ENCODE peak calls at places on chromosomes 3 and 15, in six cellular contexts. One of them, this sample, is unnamed.

GRCh38 chr3:85977615-85978338 is 1013.2 kb downstream of the VGLL3 start:
- DNase-seq in keratinocyte: no peak
- DNase-seq in A549: no peak
- DNase-seq in choroid plexus epithelial cell: no peak
- DNase-seq in IMR-90: no peak
- DNase-seq in psoas muscle: no peak
- DNase-seq in this sample: no peak

GRCh38 chr3:172522871-172523818 is at the start of gene TNFSF10:
- DNase-seq in psoas muscle: peak
- DNase-seq in choroid plexus epithelial cell: no peak
- DNase-seq in A549: no peak
- DNase-seq in IMR-90: peak
- DNase-seq in keratinocyte: no peak
- DNase-seq in this sample: peak

GRCh38 chr15:92882697-92883642 is 17.2 kb upstream of the CHD2 start:
- DNase-seq in choroid plexus epithelial cell: no peak
- DNase-seq in psoas muscle: peak
- DNase-seq in A549: no peak
- DNase-seq in keratinocyte: no peak
- DNase-seq in IMR-90: no peak
- DNase-seq in this sample: no peak

GRCh38 chr15:84892786-84893307 is 8.4 kb downstream of the SLC28A1 start:
- DNase-seq in IMR-90: no peak
- DNase-seq in choroid plexus epithelial cell: no peak
- DNase-seq in keratinocyte: no peak
- DNase-seq in psoas muscle: no peak
- DNase-seq in A549: no peak
- DNase-seq in this sample: no peak

GRCh38 chr3:60578936-60579335 is 672.3 kb downstream of the FHIT start:
- DNase-seq in choroid plexus epithelial cell: no peak
- DNase-seq in psoas muscle: no peak
- DNase-seq in A549: no peak
- DNase-seq in IMR-90: no peak
- DNase-seq in keratinocyte: peak
- DNase-seq in this sample: peak

GRCh38 chr3:134430174-134430573 is 55.6 kb downstream of the ANAPC13 start:
- DNase-seq in psoas muscle: no peak
- DNase-seq in A549: no peak
- DNase-seq in choroid plexus epithelial cell: no peak
- DNase-seq in keratinocyte: no peak
- DNase-seq in IMR-90: no peak
- DNase-seq in this sample: no peak

GRCh38 chr15:71153823-71154524 is 38.7 kb downstream of the THSD4 start:
- DNase-seq in keratinocyte: no peak
- DNase-seq in IMR-90: no peak
- DNase-seq in psoas muscle: no peak
- DNase-seq in A549: no peak
- DNase-seq in choroid plexus epithelial cell: peak
- DNase-seq in this sample: peak

GRCh38 chr15:90059208-90059985 is 42.9 kb downstream of the IDH2 start:
- DNase-seq in A549: no peak
- DNase-seq in keratinocyte: no peak
- DNase-seq in IMR-90: no peak
- DNase-seq in choroid plexus epithelial cell: peak
- DNase-seq in psoas muscle: peak
- DNase-seq in this sample: peak

GRCh38 chr3:173399001-173399400 is 1.5 kb downstream of the NLGN1 start:
- DNase-seq in IMR-90: no peak
- DNase-seq in A549: no peak
- DNase-seq in psoas muscle: no peak
- DNase-seq in choroid plexus epithelial cell: no peak
- DNase-seq in keratinocyte: no peak
- DNase-seq in this sample: no peak

GRCh38 chr15:62087671-62088360 is 21.0 kb downstream of the C2CD4A start:
- DNase-seq in choroid plexus epithelial cell: peak
- DNase-seq in IMR-90: no peak
- DNase-seq in A549: peak
- DNase-seq in psoas muscle: no peak
- DNase-seq in keratinocyte: no peak
- DNase-seq in this sample: peak

GRCh38 chr15:55959744-55960143 is 33.7 kb downstream of the NEDD4 start:
- DNase-seq in IMR-90: peak
- DNase-seq in A549: no peak
- DNase-seq in choroid plexus epithelial cell: peak
- DNase-seq in psoas muscle: no peak
- DNase-seq in keratinocyte: no peak
- DNase-seq in this sample: no peak

GRCh38 chr3:100709840-100710235 is 544 bp downstream of the TFG start:
- DNase-seq in choroid plexus epithelial cell: peak
- DNase-seq in IMR-90: peak
- DNase-seq in keratinocyte: no peak
- DNase-seq in A549: peak
- DNase-seq in psoas muscle: peak
- DNase-seq in this sample: peak

GRCh38 chr3:183253364-183253960 is 409 bp downstream of the B3GNT5 start:
- DNase-seq in IMR-90: peak
- DNase-seq in choroid plexus epithelial cell: peak
- DNase-seq in psoas muscle: peak
- DNase-seq in keratinocyte: no peak
- DNase-seq in A549: peak
- DNase-seq in this sample: no peak

GRCh38 chr3:27575509-27575908 is 91.3 kb upstream of the SLC4A7 start:
- DNase-seq in choroid plexus epithelial cell: no peak
- DNase-seq in A549: no peak
- DNase-seq in IMR-90: no peak
- DNase-seq in keratinocyte: no peak
- DNase-seq in psoas muscle: no peak
- DNase-seq in this sample: no peak

GRCh38 chr15:74214324-74215021 is 11.9 kb upstream of the STRA6 start:
- DNase-seq in choroid plexus epithelial cell: no peak
- DNase-seq in psoas muscle: no peak
- DNase-seq in A549: no peak
- DNase-seq in keratinocyte: no peak
- DNase-seq in IMR-90: no peak
- DNase-seq in this sample: no peak

GRCh38 chr15:98523912-98524255 is 124.5 kb upstream of the IGF1R start:
- DNase-seq in keratinocyte: no peak
- DNase-seq in IMR-90: no peak
- DNase-seq in choroid plexus epithelial cell: no peak
- DNase-seq in A549: no peak
- DNase-seq in psoas muscle: no peak
- DNase-seq in this sample: no peak

GRCh38 chr3:44277925-44278324 is 36.2 kb downstream of the TOPAZ1 start:
- DNase-seq in IMR-90: no peak
- DNase-seq in A549: no peak
- DNase-seq in psoas muscle: no peak
- DNase-seq in keratinocyte: no peak
- DNase-seq in choroid plexus epithelial cell: no peak
- DNase-seq in this sample: no peak

GRCh38 chr3:10443272-10443671 is 62.1 kb downstream of the ATP2B2 start:
- DNase-seq in keratinocyte: no peak
- DNase-seq in IMR-90: no peak
- DNase-seq in choroid plexus epithelial cell: no peak
- DNase-seq in A549: no peak
- DNase-seq in psoas muscle: no peak
- DNase-seq in this sample: no peak

GRCh38 chr3:71152892-71153265 is 430.6 kb downstream of the FOXP1 start:
- DNase-seq in choroid plexus epithelial cell: no peak
- DNase-seq in IMR-90: no peak
- DNase-seq in psoas muscle: no peak
- DNase-seq in A549: no peak
- DNase-seq in keratinocyte: no peak
- DNase-seq in this sample: no peak

GRCh38 chr3:136353461-136353860 is 103.3 kb downstream of the PCCB start:
- DNase-seq in choroid plexus epithelial cell: no peak
- DNase-seq in keratinocyte: no peak
- DNase-seq in psoas muscle: no peak
- DNase-seq in IMR-90: no peak
- DNase-seq in A549: no peak
- DNase-seq in this sample: no peak

GRCh38 chr3:110811050-110811449 is 260.6 kb upstream of the NECTIN3 start:
- DNase-seq in A549: no peak
- DNase-seq in keratinocyte: no peak
- DNase-seq in psoas muscle: no peak
- DNase-seq in IMR-90: peak
- DNase-seq in choroid plexus epithelial cell: no peak
- DNase-seq in this sample: peak

GRCh38 chr3:185862920-185863319 is 38.1 kb upstream of the IGF2BP2 start:
- DNase-seq in keratinocyte: no peak
- DNase-seq in IMR-90: no peak
- DNase-seq in choroid plexus epithelial cell: no peak
- DNase-seq in A549: no peak
- DNase-seq in psoas muscle: no peak
- DNase-seq in this sample: no peak

GRCh38 chr15:70159397-70160009 is 61.8 kb upstream of the TLE3 start:
- DNase-seq in psoas muscle: no peak
- DNase-seq in IMR-90: no peak
- DNase-seq in choroid plexus epithelial cell: no peak
- DNase-seq in A549: no peak
- DNase-seq in keratinocyte: no peak
- DNase-seq in this sample: no peak

GRCh38 chr15:38398134-38398533 is 55.8 kb upstream of the FAM98B start:
- DNase-seq in IMR-90: peak
- DNase-seq in choroid plexus epithelial cell: peak
- DNase-seq in psoas muscle: peak
- DNase-seq in A549: peak
- DNase-seq in keratinocyte: peak
- DNase-seq in this sample: peak

GRCh38 chr3:177195242-177195940 is 1.9 kb downstream of the TBL1XR1 start:
- DNase-seq in psoas muscle: no peak
- DNase-seq in IMR-90: no peak
- DNase-seq in A549: no peak
- DNase-seq in choroid plexus epithelial cell: peak
- DNase-seq in keratinocyte: no peak
- DNase-seq in this sample: peak

GRCh38 chr3:170344971-170345370 is 12.5 kb upstream of the SKIL start:
- DNase-seq in psoas muscle: no peak
- DNase-seq in A549: no peak
- DNase-seq in keratinocyte: no peak
- DNase-seq in IMR-90: peak
- DNase-seq in choroid plexus epithelial cell: no peak
- DNase-seq in this sample: peak

GRCh38 chr3:170350515-170351413 is 6.8 kb upstream of the SKIL start:
- DNase-seq in IMR-90: no peak
- DNase-seq in choroid plexus epithelial cell: no peak
- DNase-seq in A549: no peak
- DNase-seq in psoas muscle: no peak
- DNase-seq in keratinocyte: no peak
- DNase-seq in this sample: no peak

GRCh38 chr3:170346481-170347125 is 10.9 kb upstream of the SKIL start:
- DNase-seq in A549: peak
- DNase-seq in keratinocyte: no peak
- DNase-seq in choroid plexus epithelial cell: peak
- DNase-seq in psoas muscle: no peak
- DNase-seq in IMR-90: peak
- DNase-seq in this sample: peak
- H3K4me3 ChIP-seq in A549: no peak
- H3K4me3 ChIP-seq in keratinocyte: no peak
- H3K4me3 ChIP-seq in choroid plexus epithelial cell: no peak
- H3K4me3 ChIP-seq in psoas muscle: no peak
- H3K4me3 ChIP-seq in IMR-90: no peak
- H3K4me3 ChIP-seq in this sample: no peak

GRCh38 chr15:53665930-53666329 is 93.5 kb downstream of the WDR72 start:
- DNase-seq in choroid plexus epithelial cell: no peak
- DNase-seq in psoas muscle: no peak
- DNase-seq in keratinocyte: no peak
- DNase-seq in A549: no peak
- DNase-seq in IMR-90: no peak
- DNase-seq in this sample: no peak
- TF ChIP-seq CTCF in choroid plexus epithelial cell: peak
- TF ChIP-seq CTCF in psoas muscle: no peak
- TF ChIP-seq CTCF in keratinocyte: peak
- TF ChIP-seq CTCF in A549: peak
- TF ChIP-seq CTCF in IMR-90: no peak
- TF ChIP-seq CTCF in this sample: no peak

GRCh38 chr3:53157974-53158580 is 2.9 kb upstream of the PRKCD start:
- DNase-seq in keratinocyte: no peak
- DNase-seq in choroid plexus epithelial cell: no peak
- DNase-seq in psoas muscle: no peak
- DNase-seq in A549: no peak
- DNase-seq in IMR-90: no peak
- DNase-seq in this sample: no peak

GRCh38 chr3:53160335-53160659 is 712 bp upstream of the PRKCD start:
- DNase-seq in IMR-90: no peak
- DNase-seq in choroid plexus epithelial cell: no peak
- DNase-seq in psoas muscle: no peak
- DNase-seq in keratinocyte: no peak
- DNase-seq in A549: no peak
- DNase-seq in this sample: no peak

GRCh38 chr3:53158700-53159414 is 2.2 kb upstream of the PRKCD start:
- DNase-seq in A549: no peak
- DNase-seq in IMR-90: no peak
- DNase-seq in psoas muscle: no peak
- DNase-seq in keratinocyte: no peak
- DNase-seq in choroid plexus epithelial cell: no peak
- DNase-seq in this sample: no peak

GRCh38 chr3:53160660-53161344 is at the start of gene PRKCD:
- DNase-seq in choroid plexus epithelial cell: peak
- DNase-seq in keratinocyte: no peak
- DNase-seq in A549: peak
- DNase-seq in IMR-90: peak
- DNase-seq in psoas muscle: peak
- DNase-seq in this sample: peak

GRCh38 chr3:53159415-53160135 is 1.4 kb upstream of the PRKCD start:
- DNase-seq in keratinocyte: no peak
- DNase-seq in A549: peak
- DNase-seq in choroid plexus epithelial cell: no peak
- DNase-seq in psoas muscle: no peak
- DNase-seq in IMR-90: no peak
- DNase-seq in this sample: no peak
- H3K4me3 ChIP-seq in keratinocyte: no peak
- H3K4me3 ChIP-seq in A549: no peak
- H3K4me3 ChIP-seq in choroid plexus epithelial cell: no peak
- H3K4me3 ChIP-seq in psoas muscle: no peak
- H3K4me3 ChIP-seq in IMR-90: no peak
- H3K4me3 ChIP-seq in this sample: no peak

DNA sequence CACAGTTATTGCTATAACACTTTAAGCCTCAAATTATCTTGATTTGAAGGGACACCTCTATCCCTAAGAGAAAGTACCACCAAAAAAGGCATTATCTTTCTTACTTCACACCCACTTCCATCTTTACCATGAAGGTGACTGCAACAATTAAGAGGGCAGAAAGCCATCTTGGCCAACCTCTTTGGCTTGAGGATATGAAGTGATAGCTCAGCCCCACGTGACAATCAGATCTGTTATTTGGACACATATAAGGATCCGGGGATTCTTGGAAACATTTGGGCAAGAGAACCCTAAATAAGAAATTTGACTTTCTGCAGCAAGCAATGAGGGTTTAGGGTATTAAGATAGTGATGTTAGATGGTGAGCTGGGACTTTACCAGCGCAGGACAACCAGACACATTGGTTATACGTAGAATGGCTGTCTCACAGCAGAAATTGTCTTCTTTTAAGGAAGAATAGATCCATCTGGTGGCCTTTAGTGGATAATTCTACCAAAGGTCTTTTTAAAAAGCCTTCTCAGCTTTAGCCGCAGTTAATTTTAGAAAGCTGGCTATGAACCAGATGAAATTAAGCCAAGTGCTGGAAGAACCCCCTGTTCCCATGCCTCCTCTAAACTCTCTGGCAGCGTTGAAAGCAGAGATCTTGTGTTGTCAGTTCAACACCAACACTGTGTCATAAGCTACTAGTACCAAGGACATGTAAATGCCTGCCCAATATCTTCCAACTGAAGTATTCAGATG is 12.3 kb downstream of the HCLS1 start:
- DNase-seq in A549: no peak
- DNase-seq in keratinocyte: no peak
- DNase-seq in choroid plexus epithelial cell: peak
- DNase-seq in IMR-90: no peak
- DNase-seq in psoas muscle: no peak
- DNase-seq in this sample: peak
- TF ChIP-seq CTCF in A549: no peak
- TF ChIP-seq CTCF in keratinocyte: no peak
- TF ChIP-seq CTCF in choroid plexus epithelial cell: no peak
- TF ChIP-seq CTCF in IMR-90: no peak
- TF ChIP-seq CTCF in psoas muscle: peak
- TF ChIP-seq CTCF in this sample: no peak